ENCODE peak calls at places on chromosomes 6 and 20, in nine cellular contexts. C is ascending aorta, F is B cell, T is ovary, H is progenitor cell of endocrine pancreas, S is mucosa of descending colon, O is GM06990, P is H9, V is epithelial cell of proximal tubule. I is an unnamed sample.

GRCh38 chr6:1504465-1504864 is 105.2 kb upstream of the FOXC1 start:
- DNase-seq in C (no peak), F (no peak), T (no peak), H (no peak), S (no peak), O (no peak), P (no peak), V (no peak), I (no peak)

GRCh38 chr6:129186988-129187387 is 304.1 kb downstream of the LAMA2 start:
- DNase-seq in C (no peak), F (no peak), T (no peak), H (no peak), S (no peak), O (no peak), P (no peak), V (peak; percentile 38), I (peak; percentile 12)

GRCh38 chr6:3450888-3451287 is 6.0 kb downstream of the SLC22A23 start:
- DNase-seq in C (no peak), F (no peak), T (no peak), H (no peak), S (no peak), O (no peak), P (no peak), V (no peak), I (no peak)

GRCh38 chr6:164370773-164371172 is 938.6 kb downstream of the C6orf118 start:
- DNase-seq in C (no peak), F (no peak), T (no peak), H (no peak), S (no peak), O (no peak), P (no peak), V (no peak), I (no peak)

GRCh38 chr20:54025166-54025835 is 45.1 kb downstream of the BCAS1 start:
- DNase-seq in C (no peak), F (no peak), T (no peak), H (no peak), S (no peak), O (no peak), P (no peak), V (peak; percentile 72), I (peak; percentile 29)

GRCh38 chr6:15365273-15365687 is 119.4 kb downstream of the JARID2 start:
- DNase-seq in C (peak; percentile 79), F (peak; percentile 51), T (peak; percentile 45), H (no peak), S (peak; percentile 70), O (no peak), P (peak; percentile 46), V (peak; percentile 27), I (peak; percentile 58)

GRCh38 chr20:36861625-36861874 is 14.4 kb upstream of the TLDC2 start:
- DNase-seq in C (no peak), F (no peak), T (no peak), H (no peak), S (no peak), O (no peak), P (no peak), V (no peak), I (no peak)

GRCh38 chr6:44263357-44264100 is 1.8 kb downstream of the NFKBIE start:
- DNase-seq in C (no peak), F (peak; percentile 86), T (no peak), H (no peak), S (no peak), O (peak; percentile 75), P (no peak), V (peak; percentile 22), I (no peak)

GRCh38 chr20:59821201-59821600 is 112.2 kb downstream of the SYCP2 start:
- DNase-seq in C (no peak), F (no peak), T (no peak), H (no peak), S (no peak), O (no peak), P (peak; percentile 14), V (no peak), I (no peak)

GRCh38 chr20:50272413-50273120 is 81.9 kb downstream of the CEBPB start:
- DNase-seq in C (no peak), F (no peak), T (no peak), H (no peak), S (no peak), O (no peak), P (no peak), V (no peak), I (no peak)

GRCh38 chr6:11791354-11792107 is 12.9 kb upstream of the ADTRP start:
- DNase-seq in C (no peak), F (no peak), T (no peak), H (no peak), S (no peak), O (no peak), P (peak; percentile 46), V (no peak), I (no peak)

GRCh38 chr6:89348372-89348771 is 4.2 kb downstream of the UBE2J1 start:
- DNase-seq in C (no peak), F (no peak), T (no peak), H (no peak), S (no peak), O (no peak), P (no peak), V (no peak), I (no peak)

GRCh38 chr6:143329323-143329722 is 121.2 kb downstream of the ADAT2 start:
- DNase-seq in C (no peak), F (no peak), T (no peak), H (no peak), S (no peak), O (no peak), P (no peak), V (no peak), I (no peak)

GRCh38 chr6:137764464-137764863 is 102.6 kb upstream of the TNFAIP3 start:
- DNase-seq in C (no peak), F (no peak), T (no peak), H (no peak), S (no peak), O (no peak), P (no peak), V (peak; percentile 38), I (no peak)

GRCh38 chr20:10619427-10619826 is 54.4 kb downstream of the JAG1 start:
- DNase-seq in C (no peak), F (no peak), T (no peak), H (no peak), S (no peak), O (no peak), P (no peak), V (peak; percentile 55), I (peak; percentile 80)

GRCh38 chr6:71287926-71288227 is 734 bp upstream of the OGFRL1 start:
- DNase-seq in C (no peak), F (no peak), T (no peak), H (no peak), S (no peak), O (no peak), P (no peak), V (no peak), I (peak; percentile 54)

GRCh38 chr6:39558079-39558478 is 167.1 kb downstream of the KIF6 start:
- DNase-seq in C (no peak), F (no peak), T (no peak), H (no peak), S (no peak), O (no peak), P (no peak), V (no peak), I (no peak)

GRCh38 chr6:113464959-113465358 is 392.2 kb upstream of the MARCKS start:
- DNase-seq in C (no peak), F (no peak), T (no peak), H (no peak), S (no peak), O (no peak), P (no peak), V (peak; percentile 52), I (no peak)

GRCh38 chr6:156780117-156780641 is 3.0 kb downstream of the ARID1B start:
- DNase-seq in C (peak; percentile 85), F (peak; percentile 68), T (no peak), H (no peak), S (no peak), O (no peak), P (no peak), V (peak; percentile 75), I (peak; percentile 78)

GRCh38 chr6:111951439-111952140 is 78.3 kb upstream of the FYN start:
- DNase-seq in C (no peak), F (no peak), T (no peak), H (no peak), S (no peak), O (no peak), P (no peak), V (no peak), I (no peak)

GRCh38 chr20:7106910-7107309 is 339.4 kb downstream of the BMP2 start:
- DNase-seq in C (no peak), F (no peak), T (no peak), H (no peak), S (no peak), O (no peak), P (no peak), V (no peak), I (no peak)

GRCh38 chr6:53793318-53793975 is 1.4 kb upstream of the LRRC1 start:
- DNase-seq in C (peak; percentile 69), F (peak; percentile 46), T (peak; percentile 51), H (peak; percentile 56), S (peak; percentile 71), O (peak; percentile 37), P (peak; percentile 47), V (no peak), I (no peak)

GRCh38 chr6:18596529-18596835 is 209.3 kb downstream of the RNF144B start:
- DNase-seq in C (no peak), F (no peak), T (no peak), H (no peak), S (no peak), O (no peak), P (no peak), V (no peak), I (no peak)
- TF ChIP-seq CTCF in C (no peak), F (peak; percentile 75), T (no peak), H (no peak), S (peak; percentile 10), O (no peak), P (no peak), V (no peak), I (no peak)

GRCh38 chr6:37732688-37733087 is 35.0 kb upstream of the MDGA1 start:
- DNase-seq in C (no peak), F (no peak), T (no peak), H (no peak), S (no peak), O (no peak), P (peak; percentile 50), V (no peak), I (no peak)
- TF ChIP-seq CTCF in C (no peak), F (no peak), T (no peak), H (no peak), S (no peak), O (no peak), P (peak; percentile 57), V (peak; percentile 26), I (no peak)

DNA sequence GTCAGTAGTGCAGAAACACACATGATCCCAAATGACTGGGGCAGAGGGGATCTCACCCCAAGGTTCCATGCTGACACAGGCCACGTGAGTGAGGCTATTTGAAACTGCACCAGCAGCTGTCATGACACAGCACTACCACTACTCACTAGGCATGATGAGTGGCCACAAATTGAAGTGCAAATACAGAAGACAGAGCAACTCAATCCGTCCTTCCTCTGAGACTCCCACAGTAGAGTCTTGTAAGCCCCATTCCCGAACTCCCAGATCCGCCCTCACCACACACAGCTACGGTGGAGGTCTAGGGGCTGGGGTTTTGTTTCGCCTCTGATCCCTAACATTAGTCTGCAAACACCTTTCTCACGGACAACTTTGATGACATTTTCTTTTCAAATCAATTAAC is 113.3 kb upstream of the NUP153 start:
- DNase-seq in C (no peak), F (no peak), T (no peak), H (no peak), S (no peak), O (no peak), P (peak; percentile 47), V (no peak), I (no peak)
- TF ChIP-seq CTCF in C (no peak), F (no peak), T (no peak), H (no peak), S (no peak), O (no peak), P (no peak), V (no peak), I (no peak)

GRCh38 chr20:23165307-23165750 is 79.2 kb upstream of the CD93 start:
- DNase-seq in C (no peak), F (no peak), T (no peak), H (no peak), S (peak; percentile 61), O (no peak), P (peak; percentile 58), V (no peak), I (no peak)
- TF ChIP-seq CTCF in C (no peak), F (no peak), T (no peak), H (peak; percentile 20), S (no peak), O (no peak), P (peak; percentile 40), V (peak; percentile 10), I (no peak)

I was measured in AG09319.